ENCODE peak calls at places on chromosomes 2 and 18, in eight cellular contexts. One of them, this sample, is unnamed.

GRCh38 chr2:188414412-188414811 is 122.7 kb downstream of the GULP1 start:
- DNase-seq in coronary artery: no peak
- DNase-seq in heart right ventricle: no peak
- DNase-seq in T-helper 9 cell: no peak
- DNase-seq in NCI-H345: no peak
- DNase-seq in stimulated activated naive CD8-positive, alpha-beta T cell treated with anti-CD3 and anti-CD28 coated beads, Interleukin-15, Interleukin-2, amounts not matched to agents 100 U/mL and 50 U/mL, for 24 hours: no peak
- DNase-seq in NCI-H1092: no peak
- DNase-seq in T-cell: no peak
- DNase-seq in this sample: no peak

GRCh38 chr2:173963323-173963816 is 1.8 kb downstream of the SP3 start:
- DNase-seq in T-helper 9 cell: no peak
- DNase-seq in NCI-H1092: peak
- DNase-seq in coronary artery: peak
- DNase-seq in heart right ventricle: no peak
- DNase-seq in T-cell: peak
- DNase-seq in NCI-H345: peak
- DNase-seq in stimulated activated naive CD8-positive, alpha-beta T cell treated with anti-CD3 and anti-CD28 coated beads, Interleukin-15, Interleukin-2, amounts not matched to agents 100 U/mL and 50 U/mL, for 24 hours: no peak
- DNase-seq in this sample: peak

GRCh38 chr2:64978514-64979268 is 10.5 kb upstream of the SLC1A4 start:
- DNase-seq in heart right ventricle: no peak
- DNase-seq in stimulated activated naive CD8-positive, alpha-beta T cell treated with anti-CD3 and anti-CD28 coated beads, Interleukin-15, Interleukin-2, amounts not matched to agents 100 U/mL and 50 U/mL, for 24 hours: no peak
- DNase-seq in coronary artery: no peak
- DNase-seq in T-cell: no peak
- DNase-seq in NCI-H345: no peak
- DNase-seq in T-helper 9 cell: no peak
- DNase-seq in NCI-H1092: no peak
- DNase-seq in this sample: no peak

GRCh38 chr2:85277416-85278158 is 50.2 kb downstream of the TGOLN2 start:
- DNase-seq in NCI-H345: no peak
- DNase-seq in stimulated activated naive CD8-positive, alpha-beta T cell treated with anti-CD3 and anti-CD28 coated beads, Interleukin-15, Interleukin-2, amounts not matched to agents 100 U/mL and 50 U/mL, for 24 hours: no peak
- DNase-seq in T-cell: no peak
- DNase-seq in heart right ventricle: peak
- DNase-seq in coronary artery: no peak
- DNase-seq in T-helper 9 cell: no peak
- DNase-seq in NCI-H1092: no peak
- DNase-seq in this sample: no peak

GRCh38 chr2:134258684-134259408 is 5.0 kb downstream of the MGAT5 start:
- DNase-seq in coronary artery: no peak
- DNase-seq in NCI-H345: no peak
- DNase-seq in stimulated activated naive CD8-positive, alpha-beta T cell treated with anti-CD3 and anti-CD28 coated beads, Interleukin-15, Interleukin-2, amounts not matched to agents 100 U/mL and 50 U/mL, for 24 hours: peak
- DNase-seq in T-helper 9 cell: peak
- DNase-seq in T-cell: peak
- DNase-seq in NCI-H1092: no peak
- DNase-seq in heart right ventricle: peak
- DNase-seq in this sample: no peak

GRCh38 chr18:13581496-13581895 is 144.9 kb downstream of the FAM210A start:
- DNase-seq in stimulated activated naive CD8-positive, alpha-beta T cell treated with anti-CD3 and anti-CD28 coated beads, Interleukin-15, Interleukin-2, amounts not matched to agents 100 U/mL and 50 U/mL, for 24 hours: no peak
- DNase-seq in NCI-H345: no peak
- DNase-seq in T-helper 9 cell: no peak
- DNase-seq in coronary artery: no peak
- DNase-seq in T-cell: no peak
- DNase-seq in heart right ventricle: no peak
- DNase-seq in NCI-H1092: no peak
- DNase-seq in this sample: no peak

GRCh38 chr2:221025397-221025796 is 546.7 kb downstream of the EPHA4 start:
- DNase-seq in NCI-H1092: no peak
- DNase-seq in T-helper 9 cell: no peak
- DNase-seq in coronary artery: no peak
- DNase-seq in T-cell: no peak
- DNase-seq in stimulated activated naive CD8-positive, alpha-beta T cell treated with anti-CD3 and anti-CD28 coated beads, Interleukin-15, Interleukin-2, amounts not matched to agents 100 U/mL and 50 U/mL, for 24 hours: no peak
- DNase-seq in NCI-H345: no peak
- DNase-seq in heart right ventricle: no peak
- DNase-seq in this sample: no peak

GRCh38 chr2:220847006-220847405 is 725.1 kb downstream of the EPHA4 start:
- DNase-seq in T-helper 9 cell: no peak
- DNase-seq in NCI-H1092: no peak
- DNase-seq in heart right ventricle: no peak
- DNase-seq in coronary artery: no peak
- DNase-seq in NCI-H345: no peak
- DNase-seq in T-cell: no peak
- DNase-seq in stimulated activated naive CD8-positive, alpha-beta T cell treated with anti-CD3 and anti-CD28 coated beads, Interleukin-15, Interleukin-2, amounts not matched to agents 100 U/mL and 50 U/mL, for 24 hours: no peak
- DNase-seq in this sample: no peak

GRCh38 chr2:25957743-25958142 is 24.6 kb downstream of the KIF3C start:
- DNase-seq in NCI-H345: no peak
- DNase-seq in stimulated activated naive CD8-positive, alpha-beta T cell treated with anti-CD3 and anti-CD28 coated beads, Interleukin-15, Interleukin-2, amounts not matched to agents 100 U/mL and 50 U/mL, for 24 hours: no peak
- DNase-seq in NCI-H1092: no peak
- DNase-seq in heart right ventricle: no peak
- DNase-seq in T-helper 9 cell: no peak
- DNase-seq in coronary artery: no peak
- DNase-seq in T-cell: no peak
- DNase-seq in this sample: no peak

GRCh38 chr18:34990571-34990970 is 50.6 kb upstream of the MAPRE2 start:
- DNase-seq in heart right ventricle: no peak
- DNase-seq in coronary artery: no peak
- DNase-seq in NCI-H1092: no peak
- DNase-seq in NCI-H345: no peak
- DNase-seq in T-cell: no peak
- DNase-seq in stimulated activated naive CD8-positive, alpha-beta T cell treated with anti-CD3 and anti-CD28 coated beads, Interleukin-15, Interleukin-2, amounts not matched to agents 100 U/mL and 50 U/mL, for 24 hours: no peak
- DNase-seq in T-helper 9 cell: no peak
- DNase-seq in this sample: no peak

GRCh38 chr2:134468093-134468640 is 214.3 kb downstream of the MGAT5 start:
- DNase-seq in NCI-H345: no peak
- DNase-seq in stimulated activated naive CD8-positive, alpha-beta T cell treated with anti-CD3 and anti-CD28 coated beads, Interleukin-15, Interleukin-2, amounts not matched to agents 100 U/mL and 50 U/mL, for 24 hours: peak
- DNase-seq in T-cell: no peak
- DNase-seq in heart right ventricle: no peak
- DNase-seq in NCI-H1092: no peak
- DNase-seq in coronary artery: no peak
- DNase-seq in T-helper 9 cell: no peak
- DNase-seq in this sample: no peak

GRCh38 chr2:212669761-212670160 is 131.2 kb upstream of the ERBB4 start:
- DNase-seq in T-helper 9 cell: no peak
- DNase-seq in T-cell: no peak
- DNase-seq in stimulated activated naive CD8-positive, alpha-beta T cell treated with anti-CD3 and anti-CD28 coated beads, Interleukin-15, Interleukin-2, amounts not matched to agents 100 U/mL and 50 U/mL, for 24 hours: no peak
- DNase-seq in heart right ventricle: no peak
- DNase-seq in NCI-H1092: no peak
- DNase-seq in NCI-H345: no peak
- DNase-seq in coronary artery: no peak
- DNase-seq in this sample: no peak

GRCh38 chr18:39675358-39675757 is 2109.8 kb upstream of the CELF4 start:
- DNase-seq in stimulated activated naive CD8-positive, alpha-beta T cell treated with anti-CD3 and anti-CD28 coated beads, Interleukin-15, Interleukin-2, amounts not matched to agents 100 U/mL and 50 U/mL, for 24 hours: no peak
- DNase-seq in NCI-H345: no peak
- DNase-seq in heart right ventricle: no peak
- DNase-seq in T-cell: no peak
- DNase-seq in coronary artery: no peak
- DNase-seq in NCI-H1092: no peak
- DNase-seq in T-helper 9 cell: no peak
- DNase-seq in this sample: no peak

GRCh38 chr2:36698978-36699377 is 2.5 kb downstream of the VIT start:
- DNase-seq in coronary artery: no peak
- DNase-seq in T-cell: no peak
- DNase-seq in heart right ventricle: no peak
- DNase-seq in NCI-H1092: no peak
- DNase-seq in NCI-H345: no peak
- DNase-seq in stimulated activated naive CD8-positive, alpha-beta T cell treated with anti-CD3 and anti-CD28 coated beads, Interleukin-15, Interleukin-2, amounts not matched to agents 100 U/mL and 50 U/mL, for 24 hours: no peak
- DNase-seq in T-helper 9 cell: no peak
- DNase-seq in this sample: no peak

GRCh38 chr2:240797500-240797895 is 22.5 kb downstream of the KIF1A start:
- DNase-seq in coronary artery: no peak
- DNase-seq in NCI-H345: no peak
- DNase-seq in NCI-H1092: no peak
- DNase-seq in stimulated activated naive CD8-positive, alpha-beta T cell treated with anti-CD3 and anti-CD28 coated beads, Interleukin-15, Interleukin-2, amounts not matched to agents 100 U/mL and 50 U/mL, for 24 hours: no peak
- DNase-seq in T-cell: no peak
- DNase-seq in T-helper 9 cell: no peak
- DNase-seq in heart right ventricle: no peak
- DNase-seq in this sample: no peak

GRCh38 chr2:38434595-38434994 is 57.5 kb upstream of the ATL2 start:
- DNase-seq in NCI-H1092: no peak
- DNase-seq in NCI-H345: no peak
- DNase-seq in T-helper 9 cell: no peak
- DNase-seq in heart right ventricle: no peak
- DNase-seq in stimulated activated naive CD8-positive, alpha-beta T cell treated with anti-CD3 and anti-CD28 coated beads, Interleukin-15, Interleukin-2, amounts not matched to agents 100 U/mL and 50 U/mL, for 24 hours: no peak
- DNase-seq in coronary artery: no peak
- DNase-seq in T-cell: no peak
- DNase-seq in this sample: no peak

GRCh38 chr2:221551864-221552263 is 20.2 kb downstream of the EPHA4 start:
- DNase-seq in stimulated activated naive CD8-positive, alpha-beta T cell treated with anti-CD3 and anti-CD28 coated beads, Interleukin-15, Interleukin-2, amounts not matched to agents 100 U/mL and 50 U/mL, for 24 hours: no peak
- DNase-seq in T-cell: no peak
- DNase-seq in NCI-H1092: no peak
- DNase-seq in NCI-H345: no peak
- DNase-seq in T-helper 9 cell: no peak
- DNase-seq in coronary artery: no peak
- DNase-seq in heart right ventricle: no peak
- DNase-seq in this sample: no peak

GRCh38 chr2:162074579-162074922 is 536 bp upstream of the DPP4 start:
- DNase-seq in stimulated activated naive CD8-positive, alpha-beta T cell treated with anti-CD3 and anti-CD28 coated beads, Interleukin-15, Interleukin-2, amounts not matched to agents 100 U/mL and 50 U/mL, for 24 hours: no peak
- DNase-seq in NCI-H345: peak
- DNase-seq in heart right ventricle: no peak
- DNase-seq in coronary artery: no peak
- DNase-seq in T-helper 9 cell: no peak
- DNase-seq in NCI-H1092: no peak
- DNase-seq in T-cell: no peak
- DNase-seq in this sample: no peak

GRCh38 chr2:54438271-54438670 is 17.9 kb upstream of the SPTBN1 start:
- DNase-seq in NCI-H1092: no peak
- DNase-seq in NCI-H345: no peak
- DNase-seq in coronary artery: no peak
- DNase-seq in T-cell: no peak
- DNase-seq in heart right ventricle: peak
- DNase-seq in T-helper 9 cell: no peak
- DNase-seq in stimulated activated naive CD8-positive, alpha-beta T cell treated with anti-CD3 and anti-CD28 coated beads, Interleukin-15, Interleukin-2, amounts not matched to agents 100 U/mL and 50 U/mL, for 24 hours: no peak
- DNase-seq in this sample: no peak

GRCh38 chr18:32438173-32438572 is 32.5 kb downstream of the GAREM1 start:
- DNase-seq in stimulated activated naive CD8-positive, alpha-beta T cell treated with anti-CD3 and anti-CD28 coated beads, Interleukin-15, Interleukin-2, amounts not matched to agents 100 U/mL and 50 U/mL, for 24 hours: no peak
- DNase-seq in coronary artery: no peak
- DNase-seq in heart right ventricle: peak
- DNase-seq in T-cell: no peak
- DNase-seq in T-helper 9 cell: no peak
- DNase-seq in NCI-H345: peak
- DNase-seq in NCI-H1092: no peak
- DNase-seq in this sample: no peak

GRCh38 chr2:190838492-190838910 is 42.1 kb upstream of the GLS start:
- DNase-seq in NCI-H1092: no peak
- DNase-seq in stimulated activated naive CD8-positive, alpha-beta T cell treated with anti-CD3 and anti-CD28 coated beads, Interleukin-15, Interleukin-2, amounts not matched to agents 100 U/mL and 50 U/mL, for 24 hours: peak
- DNase-seq in T-cell: no peak
- DNase-seq in heart right ventricle: no peak
- DNase-seq in NCI-H345: no peak
- DNase-seq in coronary artery: no peak
- DNase-seq in T-helper 9 cell: no peak
- DNase-seq in this sample: no peak

GRCh38 chr2:165293439-165294420 is 54.5 kb downstream of the SCN2A start:
- DNase-seq in T-helper 9 cell: no peak
- DNase-seq in coronary artery: no peak
- DNase-seq in NCI-H1092: peak
- DNase-seq in heart right ventricle: no peak
- DNase-seq in T-cell: peak
- DNase-seq in stimulated activated naive CD8-positive, alpha-beta T cell treated with anti-CD3 and anti-CD28 coated beads, Interleukin-15, Interleukin-2, amounts not matched to agents 100 U/mL and 50 U/mL, for 24 hours: no peak
- DNase-seq in NCI-H345: peak
- DNase-seq in this sample: peak

GRCh38 chr2:133780099-133780996 is 212.1 kb upstream of the NCKAP5 start:
- DNase-seq in stimulated activated naive CD8-positive, alpha-beta T cell treated with anti-CD3 and anti-CD28 coated beads, Interleukin-15, Interleukin-2, amounts not matched to agents 100 U/mL and 50 U/mL, for 24 hours: peak
- DNase-seq in heart right ventricle: no peak
- DNase-seq in NCI-H1092: peak
- DNase-seq in T-helper 9 cell: no peak
- DNase-seq in T-cell: no peak
- DNase-seq in coronary artery: no peak
- DNase-seq in NCI-H345: peak
- DNase-seq in this sample: peak

GRCh38 chr2:120552800-120553471 is 182.7 kb upstream of the GLI2 start:
- DNase-seq in heart right ventricle: peak
- DNase-seq in coronary artery: peak
- DNase-seq in stimulated activated naive CD8-positive, alpha-beta T cell treated with anti-CD3 and anti-CD28 coated beads, Interleukin-15, Interleukin-2, amounts not matched to agents 100 U/mL and 50 U/mL, for 24 hours: peak
- DNase-seq in T-cell: peak
- DNase-seq in NCI-H1092: no peak
- DNase-seq in T-helper 9 cell: no peak
- DNase-seq in NCI-H345: no peak
- DNase-seq in this sample: no peak

GRCh38 chr2:63218800-63219511 is 168.3 kb downstream of the OTX1 start:
- DNase-seq in T-cell: no peak
- DNase-seq in T-helper 9 cell: no peak
- DNase-seq in stimulated activated naive CD8-positive, alpha-beta T cell treated with anti-CD3 and anti-CD28 coated beads, Interleukin-15, Interleukin-2, amounts not matched to agents 100 U/mL and 50 U/mL, for 24 hours: no peak
- DNase-seq in heart right ventricle: no peak
- DNase-seq in coronary artery: no peak
- DNase-seq in NCI-H1092: no peak
- DNase-seq in NCI-H345: no peak
- DNase-seq in this sample: no peak

GRCh38 chr2:151280276-151280675 is 9.2 kb downstream of the NMI start:
- DNase-seq in T-helper 9 cell: no peak
- DNase-seq in stimulated activated naive CD8-positive, alpha-beta T cell treated with anti-CD3 and anti-CD28 coated beads, Interleukin-15, Interleukin-2, amounts not matched to agents 100 U/mL and 50 U/mL, for 24 hours: no peak
- DNase-seq in NCI-H1092: no peak
- DNase-seq in NCI-H345: no peak
- DNase-seq in T-cell: no peak
- DNase-seq in heart right ventricle: no peak
- DNase-seq in coronary artery: no peak
- DNase-seq in this sample: no peak

GRCh38 chr2:170039401-170040172 is 138.4 kb upstream of the MYO3B start:
- DNase-seq in coronary artery: no peak
- DNase-seq in NCI-H1092: no peak
- DNase-seq in NCI-H345: no peak
- DNase-seq in T-cell: no peak
- DNase-seq in heart right ventricle: no peak
- DNase-seq in T-helper 9 cell: no peak
- DNase-seq in stimulated activated naive CD8-positive, alpha-beta T cell treated with anti-CD3 and anti-CD28 coated beads, Interleukin-15, Interleukin-2, amounts not matched to agents 100 U/mL and 50 U/mL, for 24 hours: no peak
- DNase-seq in this sample: no peak

GRCh38 chr2:6828299-6828584 is 37.5 kb downstream of the CMPK2 start:
- DNase-seq in NCI-H345: peak
- DNase-seq in T-cell: no peak
- DNase-seq in T-helper 9 cell: no peak
- DNase-seq in stimulated activated naive CD8-positive, alpha-beta T cell treated with anti-CD3 and anti-CD28 coated beads, Interleukin-15, Interleukin-2, amounts not matched to agents 100 U/mL and 50 U/mL, for 24 hours: no peak
- DNase-seq in heart right ventricle: no peak
- DNase-seq in coronary artery: no peak
- DNase-seq in NCI-H1092: no peak
- DNase-seq in this sample: no peak

GRCh38 chr18:67600181-67600631 is 83.7 kb upstream of the DSEL start:
- DNase-seq in coronary artery: no peak
- DNase-seq in NCI-H345: no peak
- DNase-seq in stimulated activated naive CD8-positive, alpha-beta T cell treated with anti-CD3 and anti-CD28 coated beads, Interleukin-15, Interleukin-2, amounts not matched to agents 100 U/mL and 50 U/mL, for 24 hours: no peak
- DNase-seq in T-helper 9 cell: no peak
- DNase-seq in heart right ventricle: no peak
- DNase-seq in T-cell: no peak
- DNase-seq in NCI-H1092: no peak
- DNase-seq in this sample: no peak

GRCh38 chr2:166518634-166519390 is 24.8 kb upstream of the SCN7A start:
- DNase-seq in T-cell: no peak
- DNase-seq in T-helper 9 cell: no peak
- DNase-seq in heart right ventricle: no peak
- DNase-seq in coronary artery: no peak
- DNase-seq in NCI-H1092: no peak
- DNase-seq in NCI-H345: no peak
- DNase-seq in stimulated activated naive CD8-positive, alpha-beta T cell treated with anti-CD3 and anti-CD28 coated beads, Interleukin-15, Interleukin-2, amounts not matched to agents 100 U/mL and 50 U/mL, for 24 hours: no peak
- DNase-seq in this sample: no peak

GRCh38 chr2:33019796-33020195 is 73.0 kb downstream of the LTBP1 start:
- DNase-seq in stimulated activated naive CD8-positive, alpha-beta T cell treated with anti-CD3 and anti-CD28 coated beads, Interleukin-15, Interleukin-2, amounts not matched to agents 100 U/mL and 50 U/mL, for 24 hours: no peak
- DNase-seq in heart right ventricle: no peak
- DNase-seq in NCI-H345: no peak
- DNase-seq in NCI-H1092: no peak
- DNase-seq in T-cell: no peak
- DNase-seq in T-helper 9 cell: no peak
- DNase-seq in coronary artery: no peak
- DNase-seq in this sample: no peak